ENCODE peak calls at places on chromosome 4, in six cellular contexts. U is fibroblast of pulmonary artery, E is AG10803, L is GM12865, S is tibial artery, X is nephron progenitor cell. Y is an unnamed sample.

GRCh38 chr4:40227284-40227683 is 30.5 kb downstream of the RHOH start:
- DNase-seq in U (no peak), E (no peak), L (peak; percentile 93), S (no peak), X (no peak), Y (no peak)

GRCh38 chr4:81405900-81406401 is 65.8 kb downstream of the RASGEF1B start:
- DNase-seq in U (peak; percentile 86), E (peak; percentile 74), L (peak; percentile 68), S (no peak), X (peak; percentile 39), Y (peak; percentile 87)

GRCh38 chr4:185211641-185212040 is 2.2 kb downstream of the SNX25 start:
- DNase-seq in U (no peak), E (no peak), L (no peak), S (no peak), X (no peak), Y (no peak)

GRCh38 chr4:89283226-89283974 is 24.2 kb downstream of the GPRIN3 start:
- DNase-seq in U (peak; percentile 69), E (peak; percentile 18), L (no peak), S (no peak), X (no peak), Y (no peak)

GRCh38 chr4:163665521-163666334 is 171.2 kb downstream of the TMA16 start:
- DNase-seq in U (no peak), E (no peak), L (peak; percentile 34), S (no peak), X (no peak), Y (no peak)

GRCh38 chr4:8594097-8595038 is 1.8 kb downstream of the CPZ start:
- DNase-seq in U (peak; percentile 80), E (peak; percentile 72), L (peak; percentile 68), S (peak; percentile 35), X (peak; percentile 70), Y (peak; percentile 84)

GRCh38 chr4:156970501-156971167 is 965 bp downstream of the PDGFC start:
- DNase-seq in U (peak; percentile 77), E (peak; percentile 73), L (no peak), S (peak; percentile 71), X (peak; percentile 70), Y (peak; percentile 74)

GRCh38 chr4:168139336-168139735 is 47.0 kb downstream of the ANXA10 start:
- DNase-seq in U (peak; percentile 81), E (peak; percentile 13), L (no peak), S (no peak), X (no peak), Y (peak; percentile 89)

GRCh38 chr4:71184195-71184781 is 154.5 kb upstream of the SLC4A4 start:
- DNase-seq in U (peak; percentile 68), E (peak; percentile 70), L (peak; percentile 65), S (peak; percentile 37), X (peak; percentile 35), Y (peak; percentile 73)

GRCh38 chr4:127868196-127868595 is 12.5 kb upstream of the PLK4 start:
- DNase-seq in U (no peak), E (no peak), L (no peak), S (no peak), X (no peak), Y (no peak)

GRCh38 chr4:107736924-107737448 is 17.0 kb upstream of the PAPSS1 start:
- DNase-seq in U (peak; percentile 75), E (peak; percentile 62), L (peak; percentile 75), S (no peak), X (peak; percentile 69), Y (peak; percentile 65)

GRCh38 chr4:41144812-41145211 is 69.5 kb downstream of the APBB2 start:
- DNase-seq in U (no peak), E (peak; percentile 54), L (no peak), S (no peak), X (no peak), Y (peak; percentile 29)

GRCh38 chr4:10737335-10737734 is 52.8 kb upstream of the CLNK start:
- DNase-seq in U (peak; percentile 9), E (no peak), L (no peak), S (no peak), X (no peak), Y (no peak)

GRCh38 chr4:39638358-39639239 is at the start of gene SMIM14:
- DNase-seq in U (peak; percentile 99), E (peak; percentile 99), L (peak; percentile 95), S (peak; percentile 98), X (peak; percentile 97), Y (peak; percentile 99)

GRCh38 chr4:107379054-107379869 is 340.8 kb downstream of the PAPSS1 start:
- DNase-seq in U (peak; percentile 35), E (peak; percentile 67), L (no peak), S (no peak), X (no peak), Y (peak; percentile 37)

GRCh38 chr4:101682946-101683345 is 107.6 kb upstream of the BANK1 start:
- DNase-seq in U (no peak), E (no peak), L (no peak), S (no peak), X (no peak), Y (no peak)

GRCh38 chr4:71526626-71527406 is 188.0 kb downstream of the SLC4A4 start:
- DNase-seq in U (no peak), E (no peak), L (peak; percentile 9), S (no peak), X (no peak), Y (no peak)

GRCh38 chr4:159607824-159608223 is 504.9 kb downstream of the RAPGEF2 start:
- DNase-seq in U (no peak), E (no peak), L (no peak), S (no peak), X (no peak), Y (no peak)

GRCh38 chr4:84582988-84583870 is at the start of gene CDS1:
- DNase-seq in U (no peak), E (no peak), L (peak; percentile 15), S (no peak), X (peak; percentile 54), Y (no peak)

GRCh38 chr4:162461952-162462351 is 298.2 kb upstream of the FSTL5 start:
- DNase-seq in U (no peak), E (no peak), L (no peak), S (no peak), X (no peak), Y (no peak)

GRCh38 chr4:69984030-69984443 is 11.7 kb upstream of the STATH start:
- DNase-seq in U (peak; percentile 91), E (no peak), L (peak; percentile 26), S (no peak), X (no peak), Y (peak; percentile 72)

GRCh38 chr4:74661427-74662171 is 132.7 kb downstream of the BTC start:
- DNase-seq in U (peak; percentile 33), E (peak; percentile 32), L (no peak), S (no peak), X (no peak), Y (peak; percentile 53)

GRCh38 chr4:72377491-72378194 is 191.4 kb downstream of the ADAMTS3 start:
- DNase-seq in U (peak; percentile 55), E (peak; percentile 85), L (no peak), S (no peak), X (no peak), Y (peak; percentile 56)

GRCh38 chr4:37995299-37995821 is 35.2 kb downstream of the PTTG2 start:
- DNase-seq in U (no peak), E (no peak), L (no peak), S (no peak), X (no peak), Y (no peak)

GRCh38 chr4:921830-922331 is 10.2 kb downstream of the GAK start:
- DNase-seq in U (no peak), E (no peak), L (peak; percentile 93), S (no peak), X (no peak), Y (no peak)

GRCh38 chr4:38659346-38659745 is 4.7 kb upstream of the KLF3 start:
- DNase-seq in U (no peak), E (no peak), L (no peak), S (no peak), X (no peak), Y (no peak)

GRCh38 chr4:88843067-88843723 is 145.6 kb upstream of the NAP1L5 start:
- DNase-seq in U (no peak), E (no peak), L (no peak), S (no peak), X (no peak), Y (peak; percentile 46)

GRCh38 chr4:174218127-174218790 is 65.2 kb downstream of the FBXO8 start:
- DNase-seq in U (peak; percentile 30), E (peak; percentile 5), L (no peak), S (no peak), X (peak; percentile 30), Y (peak; percentile 34)

GRCh38 chr4:40721730-40722171 is 28.0 kb upstream of the NSUN7 start:
- DNase-seq in U (no peak), E (peak; percentile 17), L (peak; percentile 44), S (no peak), X (no peak), Y (no peak)

GRCh38 chr4:141896687-141897086 is 260.3 kb downstream of the IL15 start:
- DNase-seq in U (no peak), E (no peak), L (no peak), S (no peak), X (no peak), Y (peak; percentile 31)

DNA sequence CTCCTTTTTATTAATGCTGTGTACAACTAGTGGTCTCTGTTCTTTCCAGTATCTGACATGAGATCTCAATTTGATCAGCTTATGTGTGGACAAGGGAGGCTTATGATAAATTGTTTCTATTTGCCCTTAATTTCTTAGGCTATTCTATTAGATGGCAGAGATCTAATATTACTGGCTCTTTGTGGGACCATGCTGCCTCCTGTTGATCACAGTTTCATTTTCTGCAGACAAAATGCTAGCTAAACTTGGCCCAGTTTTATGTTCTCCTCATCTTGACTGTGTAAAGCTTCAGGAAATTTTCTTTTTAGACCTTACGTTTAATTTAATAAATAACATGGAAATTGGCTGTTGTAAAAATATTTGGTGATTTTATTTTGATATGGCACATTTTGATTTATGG is 627.1 kb upstream of the AADAT start:
- DNase-seq in U (peak; percentile 4), E (no peak), L (peak; percentile 29), S (no peak), X (no peak), Y (peak; percentile 4)
- TF ChIP-seq CTCF in U (peak; percentile 1), E (no peak), L (no peak), S (no peak), X (no peak), Y (no peak)

GRCh38 chr4:111475001-111475400 is 670.3 kb upstream of the FAM241A start:
- DNase-seq in U (peak; percentile 18), E (peak; percentile 56), L (no peak), S (no peak), X (peak; percentile 51), Y (peak; percentile 30)
- TF ChIP-seq CTCF in U (peak; percentile 42), E (peak; percentile 61), L (no peak), S (peak; percentile 32), X (peak; percentile 55), Y (peak; percentile 50)

GRCh38 chr4:76748649-76749048 is 149.3 kb downstream of the SOWAHB start:
- DNase-seq in U (peak; percentile 51), E (peak; percentile 30), L (peak; percentile 75), S (peak; percentile 35), X (no peak), Y (peak; percentile 50)
- TF ChIP-seq CTCF in U (peak; percentile 14), E (peak; percentile 24), L (peak; percentile 49), S (peak; percentile 25), X (peak; percentile 28), Y (peak; percentile 11)

DNA sequence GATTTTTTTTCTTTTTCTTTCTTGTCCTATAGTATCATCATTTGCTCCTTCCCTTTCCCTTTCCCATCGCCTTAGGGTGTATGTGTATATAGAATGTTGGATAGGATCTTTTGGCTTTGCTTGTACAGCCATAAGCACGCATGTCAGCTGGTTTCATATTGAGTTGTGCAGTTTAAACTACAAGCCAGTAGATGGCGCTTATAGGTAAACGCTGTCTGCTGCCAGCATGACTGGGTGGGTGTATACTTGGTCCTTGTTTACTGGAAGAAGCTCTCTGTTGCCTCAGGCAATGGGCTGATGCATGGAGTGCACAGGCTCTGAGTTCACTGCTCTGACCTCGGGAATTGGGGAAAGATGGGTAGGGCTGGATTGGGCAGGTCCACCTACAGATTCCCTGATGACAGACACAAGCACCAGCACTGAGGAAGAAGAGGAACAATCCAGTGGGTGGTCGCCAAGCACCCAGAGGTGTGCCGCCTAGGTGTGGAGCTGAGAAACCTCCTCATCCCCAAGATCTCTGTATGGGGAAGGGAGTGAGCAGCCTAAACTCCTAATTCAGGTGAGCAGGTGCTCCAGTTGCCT is 831.5 kb downstream of the STIM2 start:
- DNase-seq in U (peak; percentile 49), E (peak; percentile 3), L (peak; percentile 67), S (no peak), X (peak; percentile 5), Y (peak; percentile 5)
- TF ChIP-seq CTCF in U (peak; percentile 53), E (peak; percentile 23), L (peak; percentile 67), S (peak; percentile 10), X (peak; percentile 53), Y (peak; percentile 28)